ENCODE peak calls at places on chromosomes 3 and 15, in six cellular contexts. One of them, this sample, is unnamed. For H3K4me1, the result is how much of the 10 kb centered on the place peaks cover.

GRCh38 chr15:89184367-89184766 is 37.0 kb downstream of the RLBP1 start:
- DNase-seq in body of pancreas: peak
- DNase-seq in neural progenitor cell: no peak
- DNase-seq in aorta: no peak
- DNase-seq in neuronal stem cell: no peak
- DNase-seq in A549: no peak
- DNase-seq in this sample: peak

GRCh38 chr3:57434041-57434440 is 110.1 kb downstream of the DNAH12 start:
- DNase-seq in aorta: no peak
- DNase-seq in body of pancreas: no peak
- DNase-seq in neuronal stem cell: no peak
- DNase-seq in A549: peak
- DNase-seq in neural progenitor cell: peak
- DNase-seq in this sample: peak

GRCh38 chr15:42131826-42132806 is 24.3 kb downstream of the PLA2G4F start:
- DNase-seq in neural progenitor cell: peak
- DNase-seq in aorta: no peak
- DNase-seq in body of pancreas: peak
- DNase-seq in neuronal stem cell: no peak
- DNase-seq in A549: no peak
- DNase-seq in this sample: no peak

GRCh38 chr3:109806929-109807328 is 469.6 kb upstream of the DPPA4 start:
- DNase-seq in neuronal stem cell: no peak
- DNase-seq in body of pancreas: no peak
- DNase-seq in A549: peak
- DNase-seq in neural progenitor cell: no peak
- DNase-seq in aorta: no peak
- DNase-seq in this sample: peak

GRCh38 chr3:119294402-119294888 is 262 bp downstream of the ARHGAP31 start:
- DNase-seq in aorta: peak
- DNase-seq in A549: peak
- DNase-seq in body of pancreas: peak
- DNase-seq in neural progenitor cell: peak
- DNase-seq in neuronal stem cell: no peak
- DNase-seq in this sample: peak

GRCh38 chr15:99755692-99756409 is 22.6 kb upstream of the LYSMD4 start:
- DNase-seq in A549: peak
- DNase-seq in neural progenitor cell: peak
- DNase-seq in body of pancreas: peak
- DNase-seq in aorta: no peak
- DNase-seq in neuronal stem cell: peak
- DNase-seq in this sample: peak

GRCh38 chr3:188468672-188469071 is 314.7 kb downstream of the LPP start:
- DNase-seq in aorta: no peak
- DNase-seq in A549: no peak
- DNase-seq in body of pancreas: no peak
- DNase-seq in neural progenitor cell: no peak
- DNase-seq in neuronal stem cell: no peak
- DNase-seq in this sample: peak

GRCh38 chr3:49019941-49020334 is 1.6 kb upstream of the DALRD3 start:
- DNase-seq in body of pancreas: no peak
- DNase-seq in neural progenitor cell: no peak
- DNase-seq in aorta: no peak
- DNase-seq in A549: no peak
- DNase-seq in neuronal stem cell: no peak
- DNase-seq in this sample: peak

GRCh38 chr15:100017140-100017539 is 283.9 kb upstream of the LYSMD4 start:
- DNase-seq in aorta: no peak
- DNase-seq in A549: no peak
- DNase-seq in neuronal stem cell: no peak
- DNase-seq in body of pancreas: no peak
- DNase-seq in neural progenitor cell: no peak
- DNase-seq in this sample: no peak

GRCh38 chr3:182786564-182787196 is 6.6 kb upstream of the ATP11B start:
- DNase-seq in aorta: no peak
- DNase-seq in neuronal stem cell: no peak
- DNase-seq in body of pancreas: no peak
- DNase-seq in A549: no peak
- DNase-seq in neural progenitor cell: no peak
- DNase-seq in this sample: no peak

GRCh38 chr15:41935566-41936020 is 36.8 kb downstream of the EHD4 start:
- DNase-seq in body of pancreas: peak
- DNase-seq in A549: no peak
- DNase-seq in aorta: no peak
- DNase-seq in neural progenitor cell: no peak
- DNase-seq in neuronal stem cell: no peak
- DNase-seq in this sample: no peak

GRCh38 chr3:43378066-43378935 is 92.0 kb downstream of the SNRK start:
- DNase-seq in aorta: no peak
- DNase-seq in neuronal stem cell: no peak
- DNase-seq in neural progenitor cell: peak
- DNase-seq in body of pancreas: peak
- DNase-seq in A549: peak
- DNase-seq in this sample: peak

GRCh38 chr3:34260266-34260990 is 462.0 kb downstream of the PDCD6IP start:
- DNase-seq in A549: peak
- DNase-seq in neuronal stem cell: peak
- DNase-seq in body of pancreas: peak
- DNase-seq in aorta: peak
- DNase-seq in neural progenitor cell: peak
- DNase-seq in this sample: peak

GRCh38 chr15:73127302-73127936 is 75.2 kb downstream of the NEO1 start:
- DNase-seq in neural progenitor cell: peak
- DNase-seq in body of pancreas: peak
- DNase-seq in aorta: no peak
- DNase-seq in A549: peak
- DNase-seq in neuronal stem cell: peak
- DNase-seq in this sample: peak

GRCh38 chr15:71002321-71002720 is 109.7 kb downstream of the LRRC49 start:
- DNase-seq in body of pancreas: no peak
- DNase-seq in aorta: no peak
- DNase-seq in neural progenitor cell: no peak
- DNase-seq in A549: no peak
- DNase-seq in neuronal stem cell: no peak
- DNase-seq in this sample: no peak

GRCh38 chr3:143612541-143612940 is 235.7 kb downstream of the SLC9A9 start:
- DNase-seq in neuronal stem cell: no peak
- DNase-seq in aorta: no peak
- DNase-seq in neural progenitor cell: no peak
- DNase-seq in body of pancreas: no peak
- DNase-seq in A549: no peak
- DNase-seq in this sample: no peak

GRCh38 chr15:98994892-98995291 is 12.7 kb downstream of the PGPEP1L start:
- DNase-seq in body of pancreas: no peak
- DNase-seq in A549: no peak
- DNase-seq in neural progenitor cell: no peak
- DNase-seq in neuronal stem cell: no peak
- DNase-seq in aorta: no peak
- DNase-seq in this sample: no peak

GRCh38 chr3:150129181-150129580 is 158.5 kb upstream of the PFN2 start:
- DNase-seq in body of pancreas: no peak
- DNase-seq in aorta: no peak
- DNase-seq in neural progenitor cell: no peak
- DNase-seq in A549: no peak
- DNase-seq in neuronal stem cell: no peak
- DNase-seq in this sample: no peak

GRCh38 chr15:100893964-100894295 is 14.3 kb downstream of the ALDH1A3 start:
- DNase-seq in neuronal stem cell: no peak
- DNase-seq in neural progenitor cell: no peak
- DNase-seq in body of pancreas: no peak
- DNase-seq in A549: no peak
- DNase-seq in aorta: no peak
- DNase-seq in this sample: no peak

GRCh38 chr3:130576571-130577266 is 59.7 kb downstream of the COL6A6 start:
- DNase-seq in neuronal stem cell: no peak
- DNase-seq in neural progenitor cell: no peak
- DNase-seq in aorta: no peak
- DNase-seq in A549: no peak
- DNase-seq in body of pancreas: no peak
- DNase-seq in this sample: no peak

GRCh38 chr15:66170716-66171115 is 82.8 kb downstream of the MEGF11 start:
- DNase-seq in neuronal stem cell: no peak
- DNase-seq in aorta: peak
- DNase-seq in body of pancreas: no peak
- DNase-seq in A549: no peak
- DNase-seq in neural progenitor cell: no peak
- DNase-seq in this sample: no peak

GRCh38 chr3:101519685-101520365 is 6.8 kb upstream of the SENP7 start:
- DNase-seq in body of pancreas: peak
- DNase-seq in A549: peak
- DNase-seq in neuronal stem cell: no peak
- DNase-seq in aorta: no peak
- DNase-seq in neural progenitor cell: no peak
- DNase-seq in this sample: peak
- H3K27ac ChIP-seq in body of pancreas: no peak
- H3K27ac ChIP-seq in A549: peak
- H3K27ac ChIP-seq in neuronal stem cell: no peak
- H3K27ac ChIP-seq in aorta: no peak
- H3K27ac ChIP-seq in neural progenitor cell: no peak
- H3K27ac ChIP-seq in this sample: no peak

GRCh38 chr3:53705024-53705750 is 141.0 kb downstream of the CHDH start:
- DNase-seq in neural progenitor cell: no peak
- DNase-seq in A549: no peak
- DNase-seq in body of pancreas: no peak
- DNase-seq in neuronal stem cell: no peak
- DNase-seq in aorta: no peak
- DNase-seq in this sample: no peak
- H3K4me3 ChIP-seq in neural progenitor cell: no peak
- H3K4me3 ChIP-seq in A549: no peak
- H3K4me3 ChIP-seq in body of pancreas: no peak
- H3K4me3 ChIP-seq in neuronal stem cell: no peak
- H3K4me3 ChIP-seq in aorta: no peak
- H3K4me3 ChIP-seq in this sample: no peak

DNA sequence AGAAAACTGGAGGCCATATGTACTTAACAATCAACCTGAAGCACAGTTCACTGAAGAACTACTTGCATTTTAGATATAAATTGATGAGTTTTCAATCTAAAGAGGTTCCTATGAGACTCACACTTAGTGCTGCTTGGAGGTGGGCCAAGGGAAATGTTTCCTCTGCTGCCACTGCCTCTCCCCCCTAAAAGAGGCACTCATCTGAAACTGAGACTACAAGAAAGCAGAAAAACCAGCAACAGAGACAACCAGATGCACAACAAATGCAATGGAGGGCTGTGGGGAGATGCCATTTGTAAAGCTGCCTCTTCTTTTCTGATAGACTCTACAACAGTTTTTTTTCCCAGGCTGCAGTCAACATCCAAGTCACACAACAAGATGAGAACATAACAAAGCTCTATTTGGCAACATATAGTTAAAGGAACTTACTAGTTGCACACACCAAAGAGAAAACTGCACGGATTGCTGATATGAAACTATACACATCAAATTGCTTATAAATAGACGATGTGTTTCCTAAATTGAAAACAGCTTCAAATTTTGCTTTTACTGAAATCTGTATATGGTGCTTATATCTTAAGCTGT is 11.1 kb downstream of the TSPAN3 start:
- DNase-seq in neural progenitor cell: no peak
- DNase-seq in neuronal stem cell: no peak
- DNase-seq in body of pancreas: no peak
- DNase-seq in A549: no peak
- DNase-seq in aorta: no peak
- DNase-seq in this sample: no peak
- H3K4me1 ChIP-seq in neural progenitor cell: under half
- H3K4me1 ChIP-seq in neuronal stem cell: under half
- H3K4me1 ChIP-seq in body of pancreas: under half
- H3K4me1 ChIP-seq in A549: under half
- H3K4me1 ChIP-seq in aorta: under half
- H3K4me1 ChIP-seq in this sample: under half

GRCh38 chr3:126995254-126995770 is 12.4 kb downstream of the PLXNA1 start:
- DNase-seq in A549: no peak
- DNase-seq in aorta: no peak
- DNase-seq in neural progenitor cell: no peak
- DNase-seq in body of pancreas: no peak
- DNase-seq in neuronal stem cell: no peak
- DNase-seq in this sample: no peak
- H3K27ac ChIP-seq in A549: no peak
- H3K27ac ChIP-seq in aorta: peak
- H3K27ac ChIP-seq in neural progenitor cell: no peak
- H3K27ac ChIP-seq in body of pancreas: no peak
- H3K27ac ChIP-seq in neuronal stem cell: no peak
- H3K27ac ChIP-seq in this sample: no peak

GRCh38 chr3:136958931-136959330 is 1.1 kb downstream of the IL20RB start:
- DNase-seq in body of pancreas: no peak
- DNase-seq in neural progenitor cell: no peak
- DNase-seq in aorta: no peak
- DNase-seq in A549: no peak
- DNase-seq in neuronal stem cell: no peak
- DNase-seq in this sample: no peak
- H3K4me3 ChIP-seq in body of pancreas: no peak
- H3K4me3 ChIP-seq in neural progenitor cell: no peak
- H3K4me3 ChIP-seq in aorta: no peak
- H3K4me3 ChIP-seq in A549: no peak
- H3K4me3 ChIP-seq in neuronal stem cell: no peak
- H3K4me3 ChIP-seq in this sample: no peak

DNA sequence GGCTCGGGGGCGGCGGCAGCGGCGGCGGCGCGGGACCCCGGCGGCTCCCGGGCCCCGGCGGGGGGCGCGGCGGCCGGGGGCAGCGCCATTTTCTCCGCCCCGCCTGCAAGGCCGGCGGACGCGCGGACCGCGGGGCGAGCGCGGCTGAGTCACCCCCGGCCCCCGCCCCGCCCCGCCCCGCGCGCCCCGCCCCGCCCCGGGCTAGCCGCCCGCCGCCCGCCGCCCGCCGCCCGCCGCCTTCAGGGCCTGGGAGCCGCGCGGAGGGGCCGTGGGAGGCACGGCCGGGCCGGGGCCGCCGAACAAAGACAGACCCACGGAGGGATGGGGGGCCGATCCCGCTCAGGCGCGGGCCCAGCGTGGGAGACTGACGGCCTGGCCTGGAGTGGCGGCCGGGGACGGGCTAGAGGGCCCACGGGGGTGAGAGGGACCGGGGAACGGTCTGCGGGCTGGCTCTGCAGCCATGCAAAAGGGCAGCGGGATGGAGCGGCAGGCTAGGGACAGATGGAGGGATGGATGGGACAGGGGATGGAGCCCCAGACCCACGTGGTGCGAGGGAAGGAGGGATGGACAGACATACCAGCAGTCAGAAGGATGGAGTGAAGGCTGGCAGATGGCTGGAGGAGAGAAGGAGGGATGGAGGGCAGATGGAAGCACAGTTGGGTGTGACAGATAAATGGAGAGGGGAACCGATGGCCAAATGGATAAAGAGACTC is at the start of gene EIF4E3:
- DNase-seq in neural progenitor cell: peak
- DNase-seq in aorta: peak
- DNase-seq in body of pancreas: peak
- DNase-seq in neuronal stem cell: peak
- DNase-seq in A549: no peak
- DNase-seq in this sample: peak
- H3K4me1 ChIP-seq in neural progenitor cell: under half
- H3K4me1 ChIP-seq in aorta: under half
- H3K4me1 ChIP-seq in body of pancreas: under half
- H3K4me1 ChIP-seq in neuronal stem cell: under half
- H3K4me1 ChIP-seq in A549: under half
- H3K4me1 ChIP-seq in this sample: under half

DNA sequence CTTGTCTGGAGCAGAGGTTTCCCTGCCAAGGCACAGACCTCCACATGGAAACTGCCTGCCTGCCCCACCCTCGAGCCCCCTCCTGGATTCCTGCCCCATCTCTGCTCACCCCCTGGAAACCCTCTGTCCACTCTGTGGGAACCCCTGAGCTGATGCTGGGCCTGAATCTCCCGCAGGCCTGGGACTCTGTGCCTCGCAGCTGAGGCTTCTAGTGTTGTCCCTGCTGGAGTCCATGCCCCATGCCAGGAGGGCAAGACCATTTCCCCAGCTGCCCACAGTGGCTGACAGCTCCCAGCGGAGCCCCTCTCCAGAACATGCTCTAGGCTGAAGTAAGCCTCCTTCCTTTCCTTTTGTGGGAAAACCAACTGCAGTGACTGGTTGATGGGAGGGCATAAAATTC is 46.9 kb downstream of the SRGAP3 start:
- DNase-seq in body of pancreas: no peak
- DNase-seq in A549: no peak
- DNase-seq in neural progenitor cell: no peak
- DNase-seq in neuronal stem cell: no peak
- DNase-seq in aorta: no peak
- DNase-seq in this sample: no peak
- H3K27ac ChIP-seq in body of pancreas: no peak
- H3K27ac ChIP-seq in A549: no peak
- H3K27ac ChIP-seq in neural progenitor cell: no peak
- H3K27ac ChIP-seq in neuronal stem cell: no peak
- H3K27ac ChIP-seq in aorta: no peak
- H3K27ac ChIP-seq in this sample: no peak